ENCODE peak calls at places on chromosomes 3 and 15, in six cellular contexts. C is GM04504, N is colonic mucosa, Q is Calu3, V is iris pigment epithelial cell, Y is activated T-cell treated with anti-CD3 and anti-CD28 coated beads for 48 hours. X is an unnamed sample.

GRCh38 chr3:113690482-113690881 is 6.0 kb downstream of the USF3 start:
- DNase-seq in N (no peak), C (no peak), Q (no peak), V (no peak), Y (no peak), X (no peak)

GRCh38 chr3:171661484-171661883 is 148.8 kb downstream of the PLD1 start:
- DNase-seq in Y (no peak), Q (no peak), C (no peak), V (no peak), N (no peak), X (no peak)

GRCh38 chr3:102460579-102460978 is 25.8 kb downstream of the ZPLD1 start:
- DNase-seq in Y (no peak), Q (no peak), N (no peak), C (no peak), V (no peak), X (no peak)

GRCh38 chr15:75069301-75069925 is 46.0 kb downstream of the PPCDC start:
- DNase-seq in C (no peak), Q (no peak), N (no peak), Y (no peak), V (no peak), X (no peak)

GRCh38 chr3:187072582-187072981 is 66.7 kb downstream of the RPL39L start:
- DNase-seq in N (no peak), Q (no peak), Y (no peak), C (no peak), V (no peak), X (no peak)

GRCh38 chr3:112136959-112137693 is 4.1 kb upstream of the GCSAM start:
- DNase-seq in Y (no peak), C (no peak), N (no peak), V (peak), Q (peak), X (no peak)

GRCh38 chr3:44184319-44184953 is 57.2 kb upstream of the TOPAZ1 start:
- DNase-seq in Y (no peak), V (no peak), Q (no peak), N (peak), C (no peak), X (no peak)

GRCh38 chr15:101536166-101536874 is 46.8 kb upstream of the PCSK6 start:
- DNase-seq in Y (no peak), Q (no peak), C (no peak), N (peak), V (no peak), X (no peak)

GRCh38 chr3:134871818-134872217 is 76.8 kb downstream of the EPHB1 start:
- DNase-seq in V (no peak), Y (no peak), Q (no peak), N (no peak), C (no peak), X (no peak)

GRCh38 chr3:36850743-36851142 is 86.4 kb upstream of the DCLK3 start:
- DNase-seq in Y (no peak), Q (no peak), C (no peak), V (no peak), N (no peak), X (no peak)

GRCh38 chr15:80052597-80053304 is 6.7 kb upstream of the ZFAND6 start:
- DNase-seq in Y (no peak), N (no peak), Q (no peak), C (no peak), V (no peak), X (no peak)

GRCh38 chr15:67066041-67067021 is 929 bp downstream of the SMAD3 start:
- DNase-seq in Q (peak), N (peak), C (no peak), V (peak), Y (no peak), X (no peak)

GRCh38 chr3:10609134-10609533 is 103.7 kb upstream of the ATP2B2 start:
- DNase-seq in Y (no peak), C (no peak), V (no peak), N (no peak), Q (no peak), X (no peak)

GRCh38 chr3:23888617-23889228 is 28.1 kb downstream of the NKIRAS1 start:
- DNase-seq in N (no peak), C (no peak), V (peak), Y (no peak), Q (peak), X (no peak)

GRCh38 chr3:154849408-154849807 is 230.7 kb upstream of the MME start:
- DNase-seq in V (no peak), C (no peak), N (no peak), Q (no peak), Y (no peak), X (no peak)

GRCh38 chr15:48176957-48177356 is 1.1 kb downstream of the MYEF2 start:
- DNase-seq in C (no peak), N (no peak), Q (no peak), Y (no peak), V (no peak), X (no peak)

GRCh38 chr15:64361259-64361658 is 5.3 kb upstream of the CSNK1G1 start:
- DNase-seq in C (no peak), Y (no peak), V (no peak), N (no peak), Q (no peak), X (no peak)

GRCh38 chr3:195045481-195045880 is 225.5 kb downstream of the XXYLT1 start:
- DNase-seq in C (no peak), Q (no peak), N (no peak), Y (no peak), V (no peak), X (no peak)

GRCh38 chr3:158792709-158793108 is 9.1 kb upstream of the MFSD1 start:
- DNase-seq in N (no peak), Y (no peak), V (peak), Q (no peak), C (peak), X (peak)

GRCh38 chr15:59570364-59570763 is 41.2 kb upstream of the GCNT3 start:
- DNase-seq in N (peak), Y (no peak), V (no peak), C (no peak), Q (peak), X (no peak)

GRCh38 chr15:45664451-45664850 is 29.6 kb downstream of the SQOR start:
- DNase-seq in C (peak), Y (no peak), V (peak), Q (no peak), N (no peak), X (no peak)

GRCh38 chr3:109563149-109563548 is 225.8 kb upstream of the DPPA4 start:
- DNase-seq in N (no peak), V (no peak), Q (no peak), Y (peak), C (no peak), X (no peak)

GRCh38 chr3:57983734-57984518 is 24.3 kb upstream of the FLNB start:
- DNase-seq in N (peak), Y (peak), C (peak), V (peak), Q (no peak), X (peak)

GRCh38 chr3:152316318-152316717 is 47.6 kb downstream of the MBNL1 start:
- DNase-seq in V (no peak), C (no peak), Q (no peak), Y (no peak), N (no peak), X (no peak)

GRCh38 chr3:52931889-52932288 is 34.5 kb upstream of the STIMATE start:
- DNase-seq in N (no peak), C (no peak), Y (no peak), Q (no peak), V (no peak), X (no peak)

GRCh38 chr3:174170248-174170647 is 688.9 kb upstream of the NAALADL2 start:
- DNase-seq in N (no peak), Q (no peak), Y (no peak), C (no peak), V (peak), X (no peak)

GRCh38 chr3:192869131-192870027 is 48.3 kb downstream of the MB21D2 start:
- DNase-seq in C (peak), Y (no peak), V (peak), N (no peak), Q (no peak), X (no peak)

GRCh38 chr15:99604865-99605264 is 39.1 kb downstream of the MEF2A start:
- DNase-seq in V (no peak), Y (no peak), C (no peak), Q (no peak), N (no peak), X (no peak)

GRCh38 chr3:66396161-66396760 is 104.6 kb downstream of the LRIG1 start:
- DNase-seq in V (no peak), Y (no peak), C (no peak), Q (no peak), N (no peak), X (no peak)

GRCh38 chr15:63848881-63849551 is 15.3 kb upstream of the HERC1 start:
- DNase-seq in Q (no peak), N (no peak), C (no peak), Y (no peak), V (no peak), X (no peak)

GRCh38 chr15:88430051-88430450 is 37.1 kb downstream of the MRPL46 start:
- DNase-seq in C (no peak), N (no peak), Y (no peak), Q (no peak), V (no peak), X (no peak)

GRCh38 chr15:52183562-52184173 is 7.5 kb downstream of the GNB5 start:
- DNase-seq in Q (peak), Y (no peak), N (no peak), V (peak), C (no peak), X (no peak)

GRCh38 chr3:62319570-62320243 is 53.6 kb downstream of the FEZF2 start:
- DNase-seq in Y (no peak), C (no peak), Q (no peak), V (no peak), N (no peak), X (no peak)

GRCh38 chr3:56064684-56065083 is 403.6 kb downstream of the ERC2 start:
- DNase-seq in V (peak), Y (no peak), Q (no peak), C (no peak), N (no peak), X (no peak)

GRCh38 chr3:20576228-20576627 is 390.2 kb upstream of the SGO1 start:
- DNase-seq in Q (no peak), N (no peak), Y (no peak), V (no peak), C (peak), X (no peak)

GRCh38 chr3:127408022-127408683 is 120.3 kb upstream of the PRR20G start:
- DNase-seq in V (no peak), N (peak), Q (no peak), C (no peak), Y (no peak), X (no peak)

GRCh38 chr3:11288786-11289637 is 16.8 kb downstream of the ATG7 start:
- DNase-seq in Q (peak), N (no peak), C (peak), V (peak), Y (no peak), X (peak)

GRCh38 chr3:72690646-72691045 is 157.6 kb downstream of the SHQ1 start:
- DNase-seq in C (no peak), Y (no peak), Q (no peak), V (peak), N (no peak), X (no peak)

GRCh38 chr15:32718822-32719716 is 1.3 kb downstream of the GREM1 start:
- DNase-seq in Y (no peak), N (peak), Q (no peak), C (no peak), V (no peak), X (no peak)

X was measured in amniotic stem cell.